ENCODE peak calls at places on chromosomes 3 and 15, in six cellular contexts. One of them, this sample, is unnamed.

GRCh38 chr3:107753494-107753893 is 230.7 kb downstream of the BBX start:
- DNase-seq in kidney epithelial cell: no peak
- DNase-seq in CD4-positive, alpha-beta T cell: no peak
- DNase-seq in osteoblast: no peak
- DNase-seq in neural progenitor cell: peak
- DNase-seq in AG09309: no peak
- DNase-seq in this sample: no peak

GRCh38 chr3:87694678-87695077 is 364.1 kb downstream of the CGGBP1 start:
- DNase-seq in AG09309: no peak
- DNase-seq in CD4-positive, alpha-beta T cell: no peak
- DNase-seq in kidney epithelial cell: no peak
- DNase-seq in neural progenitor cell: no peak
- DNase-seq in osteoblast: no peak
- DNase-seq in this sample: no peak

GRCh38 chr3:127788436-127788835 is 33.9 kb downstream of the MGLL start:
- DNase-seq in AG09309: no peak
- DNase-seq in kidney epithelial cell: no peak
- DNase-seq in CD4-positive, alpha-beta T cell: no peak
- DNase-seq in osteoblast: peak
- DNase-seq in neural progenitor cell: no peak
- DNase-seq in this sample: no peak

GRCh38 chr3:139468407-139468806 is 7.9 kb downstream of the RBP2 start:
- DNase-seq in neural progenitor cell: no peak
- DNase-seq in AG09309: no peak
- DNase-seq in kidney epithelial cell: no peak
- DNase-seq in CD4-positive, alpha-beta T cell: no peak
- DNase-seq in osteoblast: no peak
- DNase-seq in this sample: no peak

GRCh38 chr3:122088519-122088918 is 33.4 kb downstream of the CD86 start:
- DNase-seq in neural progenitor cell: no peak
- DNase-seq in osteoblast: no peak
- DNase-seq in AG09309: no peak
- DNase-seq in kidney epithelial cell: no peak
- DNase-seq in CD4-positive, alpha-beta T cell: no peak
- DNase-seq in this sample: no peak

GRCh38 chr3:134279466-134279865 is 28.8 kb upstream of the RYK start:
- DNase-seq in kidney epithelial cell: no peak
- DNase-seq in osteoblast: no peak
- DNase-seq in AG09309: no peak
- DNase-seq in CD4-positive, alpha-beta T cell: no peak
- DNase-seq in neural progenitor cell: no peak
- DNase-seq in this sample: peak

GRCh38 chr3:151974067-151974466 is 100.6 kb downstream of the SUCNR1 start:
- DNase-seq in AG09309: no peak
- DNase-seq in kidney epithelial cell: no peak
- DNase-seq in neural progenitor cell: peak
- DNase-seq in CD4-positive, alpha-beta T cell: no peak
- DNase-seq in osteoblast: peak
- DNase-seq in this sample: peak

GRCh38 chr15:73323956-73324355 is 44.8 kb downstream of the HCN4 start:
- DNase-seq in CD4-positive, alpha-beta T cell: no peak
- DNase-seq in neural progenitor cell: no peak
- DNase-seq in kidney epithelial cell: no peak
- DNase-seq in osteoblast: peak
- DNase-seq in AG09309: no peak
- DNase-seq in this sample: no peak

GRCh38 chr3:188152660-188153497 is 1.1 kb upstream of the LPP start:
- DNase-seq in CD4-positive, alpha-beta T cell: no peak
- DNase-seq in kidney epithelial cell: no peak
- DNase-seq in osteoblast: peak
- DNase-seq in neural progenitor cell: peak
- DNase-seq in AG09309: no peak
- DNase-seq in this sample: peak

GRCh38 chr15:89496155-89497098 is at the start of gene RHCG:
- DNase-seq in neural progenitor cell: peak
- DNase-seq in AG09309: no peak
- DNase-seq in kidney epithelial cell: peak
- DNase-seq in CD4-positive, alpha-beta T cell: no peak
- DNase-seq in osteoblast: peak
- DNase-seq in this sample: peak

GRCh38 chr15:42056934-42057743 is 36.3 kb upstream of the PLA2G4E start:
- DNase-seq in AG09309: no peak
- DNase-seq in neural progenitor cell: peak
- DNase-seq in CD4-positive, alpha-beta T cell: peak
- DNase-seq in osteoblast: peak
- DNase-seq in kidney epithelial cell: peak
- DNase-seq in this sample: peak

GRCh38 chr15:42858540-42858939 is 62.0 kb downstream of the TTBK2 start:
- DNase-seq in neural progenitor cell: no peak
- DNase-seq in osteoblast: no peak
- DNase-seq in AG09309: no peak
- DNase-seq in kidney epithelial cell: no peak
- DNase-seq in CD4-positive, alpha-beta T cell: no peak
- DNase-seq in this sample: no peak

GRCh38 chr15:63709365-63709764 is 112.2 kb downstream of the FBXL22 start:
- DNase-seq in neural progenitor cell: no peak
- DNase-seq in kidney epithelial cell: no peak
- DNase-seq in AG09309: no peak
- DNase-seq in osteoblast: no peak
- DNase-seq in CD4-positive, alpha-beta T cell: no peak
- DNase-seq in this sample: no peak

GRCh38 chr3:115085197-115085865 is 61.8 kb downstream of the ZBTB20 start:
- DNase-seq in neural progenitor cell: peak
- DNase-seq in CD4-positive, alpha-beta T cell: no peak
- DNase-seq in AG09309: no peak
- DNase-seq in kidney epithelial cell: no peak
- DNase-seq in osteoblast: no peak
- DNase-seq in this sample: no peak
- TF ChIP-seq CTCF in neural progenitor cell: peak
- TF ChIP-seq CTCF in CD4-positive, alpha-beta T cell: no peak
- TF ChIP-seq CTCF in AG09309: peak
- TF ChIP-seq CTCF in kidney epithelial cell: peak
- TF ChIP-seq CTCF in osteoblast: peak
- TF ChIP-seq CTCF in this sample: peak

GRCh38 chr15:62649793-62650420 is 392.6 kb upstream of the TPM1 start:
- DNase-seq in osteoblast: peak
- DNase-seq in CD4-positive, alpha-beta T cell: no peak
- DNase-seq in kidney epithelial cell: peak
- DNase-seq in AG09309: no peak
- DNase-seq in neural progenitor cell: no peak
- DNase-seq in this sample: no peak

GRCh38 chr15:62653122-62653521 is 389.4 kb upstream of the TPM1 start:
- DNase-seq in kidney epithelial cell: no peak
- DNase-seq in AG09309: no peak
- DNase-seq in osteoblast: no peak
- DNase-seq in CD4-positive, alpha-beta T cell: no peak
- DNase-seq in neural progenitor cell: no peak
- DNase-seq in this sample: no peak

GRCh38 chr15:62647195-62647865 is 395.2 kb upstream of the TPM1 start:
- DNase-seq in osteoblast: peak
- DNase-seq in AG09309: no peak
- DNase-seq in CD4-positive, alpha-beta T cell: no peak
- DNase-seq in kidney epithelial cell: peak
- DNase-seq in neural progenitor cell: no peak
- DNase-seq in this sample: peak

GRCh38 chr15:62644874-62645755 is 397.4 kb upstream of the TPM1 start:
- DNase-seq in kidney epithelial cell: no peak
- DNase-seq in AG09309: no peak
- DNase-seq in osteoblast: peak
- DNase-seq in CD4-positive, alpha-beta T cell: no peak
- DNase-seq in neural progenitor cell: no peak
- DNase-seq in this sample: no peak

GRCh38 chr15:62648954-62649353 is 393.6 kb upstream of the TPM1 start:
- DNase-seq in neural progenitor cell: no peak
- DNase-seq in osteoblast: no peak
- DNase-seq in kidney epithelial cell: no peak
- DNase-seq in CD4-positive, alpha-beta T cell: no peak
- DNase-seq in AG09309: no peak
- DNase-seq in this sample: no peak
- TF ChIP-seq CTCF in neural progenitor cell: peak
- TF ChIP-seq CTCF in osteoblast: peak
- TF ChIP-seq CTCF in kidney epithelial cell: no peak
- TF ChIP-seq CTCF in CD4-positive, alpha-beta T cell: no peak
- TF ChIP-seq CTCF in AG09309: no peak
- TF ChIP-seq CTCF in this sample: peak

GRCh38 chr3:103796068-103796467 is 1361.3 kb downstream of the ZPLD1 start:
- DNase-seq in AG09309: no peak
- DNase-seq in kidney epithelial cell: no peak
- DNase-seq in neural progenitor cell: no peak
- DNase-seq in osteoblast: no peak
- DNase-seq in CD4-positive, alpha-beta T cell: no peak
- DNase-seq in this sample: no peak
- TF ChIP-seq CTCF in AG09309: no peak
- TF ChIP-seq CTCF in kidney epithelial cell: no peak
- TF ChIP-seq CTCF in neural progenitor cell: no peak
- TF ChIP-seq CTCF in osteoblast: no peak
- TF ChIP-seq CTCF in CD4-positive, alpha-beta T cell: no peak
- TF ChIP-seq CTCF in this sample: no peak

GRCh38 chr3:28267984-28268849 is 26.8 kb downstream of the CMC1 start:
- DNase-seq in kidney epithelial cell: no peak
- DNase-seq in CD4-positive, alpha-beta T cell: no peak
- DNase-seq in AG09309: no peak
- DNase-seq in osteoblast: no peak
- DNase-seq in neural progenitor cell: no peak
- DNase-seq in this sample: no peak
- TF ChIP-seq CTCF in kidney epithelial cell: no peak
- TF ChIP-seq CTCF in CD4-positive, alpha-beta T cell: no peak
- TF ChIP-seq CTCF in AG09309: no peak
- TF ChIP-seq CTCF in osteoblast: no peak
- TF ChIP-seq CTCF in neural progenitor cell: no peak
- TF ChIP-seq CTCF in this sample: no peak

GRCh38 chr3:173789530-173789929 is 392.0 kb downstream of the NLGN1 start:
- DNase-seq in CD4-positive, alpha-beta T cell: no peak
- DNase-seq in osteoblast: no peak
- DNase-seq in neural progenitor cell: no peak
- DNase-seq in kidney epithelial cell: no peak
- DNase-seq in AG09309: no peak
- DNase-seq in this sample: peak

GRCh38 chr3:173785004-173785403 is 387.5 kb downstream of the NLGN1 start:
- DNase-seq in AG09309: no peak
- DNase-seq in CD4-positive, alpha-beta T cell: no peak
- DNase-seq in osteoblast: no peak
- DNase-seq in kidney epithelial cell: no peak
- DNase-seq in neural progenitor cell: peak
- DNase-seq in this sample: no peak
- TF ChIP-seq CTCF in AG09309: no peak
- TF ChIP-seq CTCF in CD4-positive, alpha-beta T cell: no peak
- TF ChIP-seq CTCF in osteoblast: no peak
- TF ChIP-seq CTCF in kidney epithelial cell: no peak
- TF ChIP-seq CTCF in neural progenitor cell: peak
- TF ChIP-seq CTCF in this sample: no peak

DNA sequence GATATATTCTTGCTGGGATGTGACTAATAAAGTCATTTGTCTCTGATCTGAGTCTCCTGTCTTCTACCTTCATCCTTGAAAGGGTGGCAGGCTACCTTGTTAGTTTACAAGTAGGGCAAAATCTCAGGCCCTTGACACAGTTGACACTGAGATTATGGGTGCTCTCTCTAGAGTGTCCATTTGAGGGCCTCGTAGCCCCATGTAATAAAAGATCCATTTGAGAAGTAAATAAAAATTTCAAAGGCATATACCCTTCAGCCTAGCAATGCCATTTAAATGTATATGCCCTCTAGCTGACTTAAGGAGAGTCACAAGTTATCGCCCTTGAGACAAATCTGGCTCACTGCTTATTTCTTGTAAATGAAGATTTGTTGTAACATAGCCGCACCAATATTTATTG is 98.6 kb downstream of the TCF12 start:
- DNase-seq in neural progenitor cell: peak
- DNase-seq in kidney epithelial cell: no peak
- DNase-seq in CD4-positive, alpha-beta T cell: no peak
- DNase-seq in AG09309: no peak
- DNase-seq in osteoblast: no peak
- DNase-seq in this sample: no peak
- TF ChIP-seq CTCF in neural progenitor cell: peak
- TF ChIP-seq CTCF in kidney epithelial cell: no peak
- TF ChIP-seq CTCF in CD4-positive, alpha-beta T cell: no peak
- TF ChIP-seq CTCF in AG09309: no peak
- TF ChIP-seq CTCF in osteoblast: peak
- TF ChIP-seq CTCF in this sample: peak

DNA sequence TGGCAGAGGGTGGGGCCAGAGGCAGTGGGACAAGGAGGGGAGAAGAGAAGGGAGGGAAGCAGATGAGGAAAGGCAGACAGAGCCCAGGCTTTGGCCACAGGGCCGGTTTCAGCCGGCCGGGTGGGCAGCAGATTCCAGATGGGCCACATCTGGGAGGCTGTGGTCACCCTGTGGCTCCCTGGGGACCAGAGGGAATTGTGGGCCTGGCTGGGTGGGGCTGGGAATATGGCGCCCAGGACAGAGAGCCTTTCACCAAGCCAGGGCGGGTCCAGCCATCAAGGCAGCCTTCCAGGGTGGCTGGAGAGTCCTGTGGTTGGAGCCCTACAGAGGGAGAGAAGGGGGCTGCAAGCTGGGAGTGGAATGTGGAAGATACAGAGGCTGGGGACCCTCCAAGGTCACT is 18.9 kb downstream of the PTH1R start:
- DNase-seq in neural progenitor cell: no peak
- DNase-seq in osteoblast: peak
- DNase-seq in CD4-positive, alpha-beta T cell: no peak
- DNase-seq in AG09309: no peak
- DNase-seq in kidney epithelial cell: no peak
- DNase-seq in this sample: no peak
- TF ChIP-seq CTCF in neural progenitor cell: no peak
- TF ChIP-seq CTCF in osteoblast: no peak
- TF ChIP-seq CTCF in CD4-positive, alpha-beta T cell: no peak
- TF ChIP-seq CTCF in AG09309: no peak
- TF ChIP-seq CTCF in kidney epithelial cell: no peak
- TF ChIP-seq CTCF in this sample: no peak

DNA sequence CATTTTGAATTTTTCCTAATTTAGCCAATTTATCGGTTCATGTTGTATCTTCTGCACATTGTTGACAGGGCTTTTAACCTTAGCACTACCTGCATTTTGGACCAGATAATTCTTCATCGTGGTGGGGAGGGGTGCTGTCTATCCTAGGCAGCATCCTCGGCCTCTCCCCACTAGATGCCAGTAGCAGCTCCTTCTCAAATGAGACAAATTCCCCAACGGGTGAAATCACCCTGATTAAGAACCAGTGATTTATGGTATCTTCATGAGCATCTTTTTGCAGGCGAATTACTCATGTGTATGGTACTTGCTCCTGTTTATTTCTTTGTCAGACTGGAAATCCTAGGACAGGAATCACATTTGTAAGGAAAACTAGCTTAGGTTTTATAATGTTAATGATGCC is 68.0 kb downstream of the C3orf70 start:
- DNase-seq in AG09309: peak
- DNase-seq in CD4-positive, alpha-beta T cell: no peak
- DNase-seq in osteoblast: peak
- DNase-seq in kidney epithelial cell: no peak
- DNase-seq in neural progenitor cell: no peak
- DNase-seq in this sample: no peak
- TF ChIP-seq CTCF in AG09309: peak
- TF ChIP-seq CTCF in CD4-positive, alpha-beta T cell: no peak
- TF ChIP-seq CTCF in osteoblast: peak
- TF ChIP-seq CTCF in kidney epithelial cell: peak
- TF ChIP-seq CTCF in neural progenitor cell: no peak
- TF ChIP-seq CTCF in this sample: no peak